ENCODE peak calls at places on chromosomes 1 and 21, in four cellular contexts. O is NB4, K is thoracic aorta, N is heart left ventricle. G is an unnamed sample.

GRCh38 chr1:39663559-39663958 is 8.3 kb downstream of the NT5C1A start:
- DNase-seq in N (no peak), O (peak; percentile 28), K (no peak), G (no peak)

GRCh38 chr1:216293673-216294072 is 129.6 kb downstream of the USH2A start:
- DNase-seq in N (no peak), K (no peak), O (no peak), G (no peak)

GRCh38 chr1:162276493-162276892 is 100.2 kb downstream of the SPATA46 start:
- DNase-seq in O (peak; percentile 49), K (no peak), N (no peak), G (peak; percentile 47)

GRCh38 chr21:37871121-37871862 is 45.0 kb downstream of the KCNJ6 start:
- DNase-seq in K (no peak), O (no peak), N (no peak), G (no peak)

GRCh38 chr1:212070720-212071302 is 35.3 kb downstream of the DTL start:
- DNase-seq in O (peak; percentile 40), K (no peak), N (no peak), G (peak; percentile 27)

GRCh38 chr1:209625791-209626285 is 26.4 kb downstream of the LAMB3 start:
- DNase-seq in K (no peak), N (peak; percentile 44), O (no peak), G (no peak)

GRCh38 chr1:39182804-39183203 is 21.7 kb upstream of the MACF1 start:
- DNase-seq in N (no peak), O (no peak), K (no peak), G (no peak)

GRCh38 chr21:36705679-36706481 is 7.0 kb downstream of the SIM2 start:
- DNase-seq in K (no peak), N (no peak), O (peak; percentile 48), G (peak; percentile 34)

GRCh38 chr1:95021794-95022193 is 51.0 kb downstream of the ALG14 start:
- DNase-seq in O (no peak), N (peak; percentile 28), K (no peak), G (no peak)

GRCh38 chr1:200668514-200669313 is 993 bp downstream of the DDX59 start:
- DNase-seq in N (no peak), O (peak; percentile 11), K (no peak), G (no peak)

GRCh38 chr21:41011968-41012367 is 156.0 kb upstream of the BACE2 start:
- DNase-seq in N (no peak), K (no peak), O (no peak), G (no peak)

GRCh38 chr1:109361649-109362048 is 36.1 kb downstream of the SORT1 start:
- DNase-seq in N (no peak), K (no peak), O (no peak), G (no peak)

GRCh38 chr1:12341667-12342066 is 111.8 kb downstream of the VPS13D start:
- DNase-seq in O (no peak), K (no peak), N (no peak), G (no peak)

GRCh38 chr1:185645201-185645640 is 89.0 kb upstream of the HMCN1 start:
- DNase-seq in O (no peak), N (no peak), K (no peak), G (no peak)

GRCh38 chr1:170978371-170978900 is 43.1 kb downstream of the MROH9 start:
- DNase-seq in O (no peak), N (no peak), K (no peak), G (no peak)

GRCh38 chr1:217311766-217312165 is 319.1 kb downstream of the GPATCH2 start:
- DNase-seq in O (peak; percentile 16), N (no peak), K (no peak), G (peak; percentile 19)

GRCh38 chr1:62508187-62508758 is 71.4 kb downstream of the USP1 start:
- DNase-seq in O (peak; percentile 56), N (no peak), K (no peak), G (peak; percentile 40)

GRCh38 chr1:232227171-232227740 is 402.7 kb downstream of the SIPA1L2 start:
- DNase-seq in K (no peak), O (no peak), N (no peak), G (no peak)

GRCh38 chr1:32447469-32448185 is 17.2 kb upstream of the ZBTB8B start:
- DNase-seq in K (no peak), N (no peak), O (no peak), G (no peak)

DNA sequence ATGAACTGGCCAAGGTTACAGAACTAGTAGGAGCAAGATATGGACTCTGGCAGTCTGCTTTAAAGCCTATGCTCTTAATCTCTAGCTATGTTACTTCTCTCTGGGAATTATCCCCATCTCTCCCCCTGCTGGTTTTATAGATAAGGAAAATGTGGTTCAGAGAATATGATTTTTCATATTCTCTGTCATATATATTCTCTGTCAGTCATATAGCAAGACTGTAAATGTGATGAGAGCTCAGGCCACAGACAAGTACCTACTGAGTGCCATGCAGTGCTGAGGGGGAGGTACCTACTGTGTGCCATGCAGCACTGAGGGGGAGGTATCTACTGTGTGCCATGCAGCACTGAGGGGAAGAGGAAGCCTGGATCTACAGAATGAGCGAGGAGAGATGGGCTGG is 220.3 kb upstream of the FGGY start:
- DNase-seq in N (no peak), K (no peak), O (peak; percentile 12), G (no peak)
- TF ChIP-seq CTCF in N (peak; percentile 11), K (peak; percentile 35), O (no peak), G (no peak)

GRCh38 chr1:6635910-6636760 is 11.5 kb downstream of the THAP3 start:
- DNase-seq in N (no peak), O (peak; percentile 30), K (no peak), G (no peak)
- TF ChIP-seq CTCF in N (no peak), O (no peak), K (no peak), G (no peak)

GRCh38 chr1:35568975-35569395 is 4.1 kb upstream of the TFAP2E start:
- DNase-seq in K (no peak), O (peak; percentile 75), N (no peak), G (peak; percentile 87)
- TF ChIP-seq CTCF in K (peak; percentile 71), O (peak; percentile 78), N (peak; percentile 78), G (peak; percentile 85)

GRCh38 chr1:17375651-17376050 is 3.7 kb downstream of the PADI6 start:
- DNase-seq in O (no peak), N (no peak), K (no peak), G (no peak)

GRCh38 chr1:17370618-17371017 is 1.4 kb upstream of the PADI6 start:
- DNase-seq in N (no peak), K (no peak), O (peak; percentile 28), G (no peak)

GRCh38 chr1:17371896-17372295 is at the start of gene PADI6:
- DNase-seq in N (no peak), K (no peak), O (no peak), G (no peak)

GRCh38 chr1:17369466-17369865 is 2.5 kb upstream of the PADI6 start:
- DNase-seq in O (no peak), N (no peak), K (no peak), G (no peak)

GRCh38 chr1:17372955-17373354 is 959 bp downstream of the PADI6 start:
- DNase-seq in N (no peak), K (no peak), O (no peak), G (no peak)
- TF ChIP-seq CTCF in N (no peak), K (no peak), O (no peak), G (no peak)

DNA sequence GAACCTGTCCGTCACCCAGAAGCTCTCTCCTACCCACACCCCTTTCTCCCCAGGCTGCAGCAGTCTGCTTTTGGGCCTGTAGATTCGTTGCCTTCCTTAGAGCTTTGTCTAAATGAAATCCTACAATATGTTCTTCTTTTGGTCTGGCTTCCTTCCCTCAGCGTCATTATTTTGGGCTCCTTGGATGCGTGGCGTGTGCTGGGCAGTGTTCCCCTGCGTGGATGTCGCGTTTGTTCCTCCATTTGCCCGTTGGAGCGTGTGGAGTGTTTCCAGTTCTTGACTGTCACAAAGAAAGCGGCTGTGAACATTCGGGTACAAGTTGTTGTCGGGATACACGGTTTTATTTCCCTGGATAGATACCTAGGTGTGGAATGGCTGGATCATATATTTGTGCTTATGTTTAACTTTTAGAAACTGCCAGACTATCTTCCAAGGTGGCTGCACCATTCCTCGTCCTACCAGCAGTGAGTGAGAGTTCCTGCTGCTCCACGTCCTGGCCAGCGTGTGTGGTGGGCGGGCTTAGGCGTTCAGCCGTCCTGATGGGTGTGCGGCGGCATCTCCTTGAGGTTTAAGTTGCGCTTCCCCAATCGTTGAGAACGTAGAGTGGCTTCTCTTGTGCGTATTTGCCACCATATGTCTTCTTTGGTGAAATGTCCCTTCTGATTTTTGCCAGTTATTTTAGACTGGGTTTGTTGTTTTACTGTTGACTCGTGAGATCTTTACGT is 31.7 kb downstream of the SKI start:
- DNase-seq in O (no peak), K (no peak), N (peak; percentile 26), G (no peak)
- TF ChIP-seq CTCF in O (no peak), K (no peak), N (no peak), G (no peak)